ENCODE peak calls at places on chromosomes 13 and 19, in eight cellular contexts. One of them, this sample, is unnamed.

GRCh38 chr13:33034897-33035296 is 18.7 kb downstream of the KL start:
- DNase-seq in esophagus squamous epithelium: no peak
- DNase-seq in T-helper 9 cell: no peak
- DNase-seq in colonic mucosa: no peak
- DNase-seq in GM12892: no peak
- DNase-seq in Caki2: no peak
- DNase-seq in HTR-8/SVneo: no peak
- DNase-seq in H7: no peak
- DNase-seq in this sample: no peak

GRCh38 chr19:49855277-49855675 is 4.3 kb downstream of the PTOV1 start:
- DNase-seq in esophagus squamous epithelium: no peak
- DNase-seq in T-helper 9 cell: no peak
- DNase-seq in colonic mucosa: no peak
- DNase-seq in GM12892: no peak
- DNase-seq in Caki2: no peak
- DNase-seq in HTR-8/SVneo: no peak
- DNase-seq in H7: peak
- DNase-seq in this sample: no peak

GRCh38 chr13:112986946-112987345 is 17.9 kb downstream of the MCF2L start:
- DNase-seq in esophagus squamous epithelium: no peak
- DNase-seq in T-helper 9 cell: no peak
- DNase-seq in colonic mucosa: no peak
- DNase-seq in GM12892: no peak
- DNase-seq in Caki2: no peak
- DNase-seq in HTR-8/SVneo: no peak
- DNase-seq in H7: no peak
- DNase-seq in this sample: no peak

GRCh38 chr19:43467730-43468129 is 2.3 kb upstream of the LYPD3 start:
- DNase-seq in esophagus squamous epithelium: no peak
- DNase-seq in T-helper 9 cell: no peak
- DNase-seq in colonic mucosa: no peak
- DNase-seq in GM12892: no peak
- DNase-seq in Caki2: no peak
- DNase-seq in HTR-8/SVneo: no peak
- DNase-seq in H7: no peak
- DNase-seq in this sample: no peak

GRCh38 chr13:43880930-43881329 is 1.2 kb downstream of the LACC1 start:
- DNase-seq in esophagus squamous epithelium: no peak
- DNase-seq in T-helper 9 cell: no peak
- DNase-seq in colonic mucosa: no peak
- DNase-seq in GM12892: no peak
- DNase-seq in Caki2: no peak
- DNase-seq in HTR-8/SVneo: no peak
- DNase-seq in H7: no peak
- DNase-seq in this sample: no peak

GRCh38 chr19:34218818-34219164 is 35.6 kb upstream of the GARRE1 start:
- DNase-seq in esophagus squamous epithelium: no peak
- DNase-seq in T-helper 9 cell: no peak
- DNase-seq in colonic mucosa: no peak
- DNase-seq in GM12892: no peak
- DNase-seq in Caki2: no peak
- DNase-seq in HTR-8/SVneo: no peak
- DNase-seq in H7: no peak
- DNase-seq in this sample: no peak

GRCh38 chr19:39405930-39406655 is 554 bp upstream of the ZFP36 start:
- DNase-seq in esophagus squamous epithelium: peak
- DNase-seq in T-helper 9 cell: peak
- DNase-seq in colonic mucosa: peak
- DNase-seq in GM12892: no peak
- DNase-seq in Caki2: no peak
- DNase-seq in HTR-8/SVneo: no peak
- DNase-seq in H7: no peak
- DNase-seq in this sample: no peak

GRCh38 chr13:43786766-43787517 is at the start of gene ENOX1:
- DNase-seq in esophagus squamous epithelium: no peak
- DNase-seq in T-helper 9 cell: no peak
- DNase-seq in colonic mucosa: peak
- DNase-seq in GM12892: peak
- DNase-seq in Caki2: peak
- DNase-seq in HTR-8/SVneo: no peak
- DNase-seq in H7: peak
- DNase-seq in this sample: peak

GRCh38 chr13:91482427-91482826 is 84.0 kb downstream of the GPC5 start:
- DNase-seq in esophagus squamous epithelium: no peak
- DNase-seq in T-helper 9 cell: no peak
- DNase-seq in colonic mucosa: no peak
- DNase-seq in GM12892: no peak
- DNase-seq in Caki2: no peak
- DNase-seq in HTR-8/SVneo: peak
- DNase-seq in H7: peak
- DNase-seq in this sample: no peak

GRCh38 chr19:2186071-2186846 is 22.5 kb downstream of the DOT1L start:
- DNase-seq in esophagus squamous epithelium: no peak
- DNase-seq in T-helper 9 cell: no peak
- DNase-seq in colonic mucosa: peak
- DNase-seq in GM12892: no peak
- DNase-seq in Caki2: peak
- DNase-seq in HTR-8/SVneo: no peak
- DNase-seq in H7: no peak
- DNase-seq in this sample: peak

GRCh38 chr13:33514362-33514761 is 228.8 kb upstream of the STARD13 start:
- DNase-seq in esophagus squamous epithelium: no peak
- DNase-seq in T-helper 9 cell: no peak
- DNase-seq in colonic mucosa: no peak
- DNase-seq in GM12892: no peak
- DNase-seq in Caki2: no peak
- DNase-seq in HTR-8/SVneo: no peak
- DNase-seq in H7: no peak
- DNase-seq in this sample: no peak

GRCh38 chr19:19531951-19532805 is 3.5 kb downstream of the YJEFN3 start:
- DNase-seq in esophagus squamous epithelium: no peak
- DNase-seq in T-helper 9 cell: peak
- DNase-seq in colonic mucosa: peak
- DNase-seq in GM12892: peak
- DNase-seq in Caki2: peak
- DNase-seq in HTR-8/SVneo: peak
- DNase-seq in H7: peak
- DNase-seq in this sample: no peak

GRCh38 chr19:2795827-2796658 is 10.7 kb downstream of the THOP1 start:
- DNase-seq in esophagus squamous epithelium: no peak
- DNase-seq in T-helper 9 cell: no peak
- DNase-seq in colonic mucosa: no peak
- DNase-seq in GM12892: no peak
- DNase-seq in Caki2: no peak
- DNase-seq in HTR-8/SVneo: no peak
- DNase-seq in H7: peak
- DNase-seq in this sample: no peak

GRCh38 chr19:24049537-24049936 is 37.5 kb upstream of the ZNF254 start:
- DNase-seq in esophagus squamous epithelium: no peak
- DNase-seq in T-helper 9 cell: no peak
- DNase-seq in colonic mucosa: no peak
- DNase-seq in GM12892: no peak
- DNase-seq in Caki2: no peak
- DNase-seq in HTR-8/SVneo: no peak
- DNase-seq in H7: no peak
- DNase-seq in this sample: no peak

GRCh38 chr13:47094734-47095434 is 198.0 kb upstream of the HTR2A start:
- DNase-seq in esophagus squamous epithelium: no peak
- DNase-seq in T-helper 9 cell: no peak
- DNase-seq in colonic mucosa: no peak
- DNase-seq in GM12892: no peak
- DNase-seq in Caki2: no peak
- DNase-seq in HTR-8/SVneo: no peak
- DNase-seq in H7: peak
- DNase-seq in this sample: no peak

GRCh38 chr13:71979616-71980015 is 112.6 kb upstream of the DACH1 start:
- DNase-seq in esophagus squamous epithelium: no peak
- DNase-seq in T-helper 9 cell: no peak
- DNase-seq in colonic mucosa: no peak
- DNase-seq in GM12892: no peak
- DNase-seq in Caki2: no peak
- DNase-seq in HTR-8/SVneo: no peak
- DNase-seq in H7: peak
- DNase-seq in this sample: no peak

GRCh38 chr13:59374720-59375119 is 789.0 kb downstream of the DIAPH3 start:
- DNase-seq in esophagus squamous epithelium: no peak
- DNase-seq in T-helper 9 cell: no peak
- DNase-seq in colonic mucosa: no peak
- DNase-seq in GM12892: no peak
- DNase-seq in Caki2: no peak
- DNase-seq in HTR-8/SVneo: no peak
- DNase-seq in H7: no peak
- DNase-seq in this sample: no peak

GRCh38 chr19:49363265-49364082 is at the start of gene DKKL1:
- DNase-seq in esophagus squamous epithelium: peak
- DNase-seq in T-helper 9 cell: peak
- DNase-seq in colonic mucosa: peak
- DNase-seq in GM12892: peak
- DNase-seq in Caki2: peak
- DNase-seq in HTR-8/SVneo: peak
- DNase-seq in H7: peak
- DNase-seq in this sample: peak

GRCh38 chr13:97109841-97110492 is 112.2 kb upstream of the MBNL2 start:
- DNase-seq in esophagus squamous epithelium: no peak
- DNase-seq in T-helper 9 cell: peak
- DNase-seq in colonic mucosa: peak
- DNase-seq in GM12892: peak
- DNase-seq in Caki2: peak
- DNase-seq in HTR-8/SVneo: peak
- DNase-seq in H7: peak
- DNase-seq in this sample: peak

GRCh38 chr19:756232-756631 is 5.3 kb downstream of the MISP start:
- DNase-seq in esophagus squamous epithelium: no peak
- DNase-seq in T-helper 9 cell: no peak
- DNase-seq in colonic mucosa: no peak
- DNase-seq in GM12892: no peak
- DNase-seq in Caki2: peak
- DNase-seq in HTR-8/SVneo: no peak
- DNase-seq in H7: peak
- DNase-seq in this sample: no peak

GRCh38 chr13:30963794-30964193 is 31.3 kb downstream of the TEX26 start:
- DNase-seq in esophagus squamous epithelium: no peak
- DNase-seq in T-helper 9 cell: no peak
- DNase-seq in colonic mucosa: peak
- DNase-seq in GM12892: no peak
- DNase-seq in Caki2: peak
- DNase-seq in HTR-8/SVneo: no peak
- DNase-seq in H7: no peak
- DNase-seq in this sample: no peak

This sample was measured in amniotic stem cell.